ENCODE peak calls at places on chromosomes 13 and 19, in six cellular contexts. X is cardiac muscle cell, I is left ventricle myocardium inferior, O is ascending aorta, H is right cardiac atrium, T is small intestine. R is an unnamed sample. For H3K4me1, the result is how much of the 10 kb centered on the place peaks cover.

GRCh38 chr13:94154362-94154761 is 325.1 kb downstream of the DCT start:
- DNase-seq in X (peak), I (no peak), O (peak), H (peak), T (no peak), R (peak)

GRCh38 chr19:50651174-50651573 is 1.9 kb downstream of the C19orf81 start:
- DNase-seq in X (no peak), I (no peak), O (no peak), H (no peak), T (no peak), R (no peak)

GRCh38 chr19:15371786-15372380 is 7.7 kb downstream of the AKAP8 start:
- DNase-seq in X (no peak), I (no peak), O (no peak), H (no peak), T (no peak), R (no peak)

GRCh38 chr13:54356209-54356608 is 1327.6 kb downstream of the OLFM4 start:
- DNase-seq in X (no peak), I (no peak), O (no peak), H (no peak), T (peak), R (no peak)

GRCh38 chr13:44259045-44260042 is 114.3 kb upstream of the SERP2 start:
- DNase-seq in X (peak), I (no peak), O (peak), H (peak), T (peak), R (peak)

GRCh38 chr19:29516821-29517395 is 8.9 kb upstream of the VSTM2B start:
- DNase-seq in X (no peak), I (peak), O (no peak), H (no peak), T (no peak), R (no peak)

GRCh38 chr19:48967346-48968178 is 2.5 kb downstream of the FTL start:
- DNase-seq in X (peak), I (peak), O (no peak), H (no peak), T (no peak), R (no peak)

GRCh38 chr19:2157452-2157851 is 6.1 kb upstream of the AP3D1 start:
- DNase-seq in X (no peak), I (no peak), O (no peak), H (no peak), T (no peak), R (no peak)

GRCh38 chr13:99931462-99931861 is 40.1 kb downstream of the ZIC5 start:
- DNase-seq in X (no peak), I (no peak), O (no peak), H (no peak), T (no peak), R (no peak)

GRCh38 chr13:44263920-44264610 is 109.6 kb upstream of the SERP2 start:
- DNase-seq in X (peak), I (no peak), O (no peak), H (no peak), T (no peak), R (no peak)

GRCh38 chr19:38003427-38004099 is 96.6 kb downstream of the SIPA1L3 start:
- DNase-seq in X (peak), I (peak), O (peak), H (peak), T (peak), R (peak)

GRCh38 chr19:38004505-38005223 is 97.7 kb downstream of the SIPA1L3 start:
- DNase-seq in X (peak), I (peak), O (peak), H (peak), T (peak), R (peak)

GRCh38 chr19:38005224-38005614 is 98.2 kb downstream of the SIPA1L3 start:
- DNase-seq in X (no peak), I (no peak), O (no peak), H (no peak), T (no peak), R (no peak)

GRCh38 chr19:38004100-38004504 is 97.1 kb downstream of the SIPA1L3 start:
- DNase-seq in X (peak), I (no peak), O (peak), H (no peak), T (no peak), R (no peak)

GRCh38 chr19:38006361-38007045 is 99.5 kb downstream of the SIPA1L3 start:
- DNase-seq in X (no peak), I (no peak), O (no peak), H (no peak), T (peak), R (no peak)
- H3K4me1 ChIP-seq in X (under half), I (under half), O (under half), H (under half), T (under half), R (under half)

GRCh38 chr19:17528610-17529009 is 17.2 kb downstream of the PGLS start:
- DNase-seq in X (no peak), I (no peak), O (no peak), H (no peak), T (no peak), R (no peak)

GRCh38 chr19:17526922-17527321 is 15.5 kb downstream of the PGLS start:
- DNase-seq in X (no peak), I (no peak), O (no peak), H (no peak), T (no peak), R (no peak)

GRCh38 chr19:17525141-17525540 is 13.7 kb downstream of the PGLS start:
- DNase-seq in X (no peak), I (no peak), O (no peak), H (no peak), T (no peak), R (no peak)

GRCh38 chr19:17529239-17530158 is 18.1 kb downstream of the PGLS start:
- DNase-seq in X (no peak), I (no peak), O (no peak), H (no peak), T (no peak), R (no peak)

DNA sequence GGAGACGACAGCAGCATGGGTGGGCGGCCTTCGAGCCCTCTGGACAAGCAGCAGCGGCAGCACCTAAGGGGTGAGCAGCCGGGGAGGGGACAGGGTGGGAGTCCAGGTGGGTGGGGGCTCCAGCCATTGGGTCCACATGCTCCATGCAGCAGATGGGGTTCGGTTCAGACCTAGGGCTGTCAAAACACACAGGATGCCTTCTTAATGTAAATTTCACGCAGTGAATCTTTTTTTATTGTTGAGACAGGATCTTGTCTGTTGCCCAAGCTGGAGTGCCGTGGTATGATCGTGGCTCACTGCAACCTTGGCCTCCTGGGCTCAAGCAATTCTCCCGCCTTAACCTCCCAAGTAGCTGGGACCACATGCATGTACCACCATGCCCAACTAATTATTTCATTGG is 15.9 kb downstream of the PGLS start:
- DNase-seq in X (no peak), I (no peak), O (no peak), H (no peak), T (no peak), R (no peak)
- H3K4me1 ChIP-seq in X (under half), I (under half), O (under half), H (under half), T (under half), R (under half)

DNA sequence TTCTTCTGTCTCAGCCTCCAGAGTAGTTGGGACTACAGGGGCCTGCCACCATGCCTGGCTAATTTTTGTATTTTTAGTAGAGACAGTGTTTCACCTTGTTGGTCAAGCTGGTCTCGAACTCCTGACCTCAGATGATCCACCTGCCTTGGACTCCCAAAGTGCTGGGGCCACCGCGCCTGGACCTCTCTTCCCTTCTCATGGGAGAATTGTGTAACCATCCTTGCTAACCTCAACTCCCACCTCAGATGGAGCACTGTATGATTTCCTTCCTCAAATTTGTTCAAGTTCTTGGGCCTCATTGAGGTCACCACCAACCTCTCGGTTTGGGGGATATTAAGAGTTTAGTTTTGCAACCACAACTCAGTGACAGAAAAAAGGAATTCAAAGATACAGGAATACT is 10.7 kb downstream of the LILRA5 start:
- DNase-seq in X (no peak), I (no peak), O (no peak), H (no peak), T (no peak), R (no peak)
- H3K4me1 ChIP-seq in X (under half), I (under half), O (under half), H (under half), T (under half), R (under half)

GRCh38 chr19:44738603-44739585 is 9.6 kb upstream of the BCL3 start:
- DNase-seq in X (no peak), I (no peak), O (no peak), H (no peak), T (peak), R (peak)
- H3K4me1 ChIP-seq in X (under half), I (under half), O (under half), H (under half), T (under half), R (under half)

DNA sequence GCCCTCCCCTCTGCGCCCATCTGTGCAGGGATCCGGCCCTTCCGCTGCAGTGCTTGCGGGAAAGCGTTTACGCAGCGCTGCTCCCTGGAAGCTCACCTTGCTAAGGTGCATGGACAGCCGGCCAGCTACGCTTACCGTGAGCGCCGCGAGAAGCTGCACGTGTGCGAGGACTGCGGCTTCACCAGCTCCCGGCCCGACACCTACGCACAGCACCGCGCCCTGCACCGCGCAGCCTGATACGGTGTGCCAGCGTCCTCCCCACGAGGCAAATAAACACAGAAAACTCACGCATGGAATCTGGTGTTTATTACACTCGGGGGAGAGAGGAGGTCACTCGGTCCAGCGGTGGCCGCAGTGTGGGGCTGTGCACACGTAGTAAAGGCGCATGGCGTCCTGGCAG is 1.2 kb downstream of the POLR2I start:
- DNase-seq in X (no peak), I (no peak), O (no peak), H (no peak), T (no peak), R (no peak)
- H3K4me1 ChIP-seq in X (under half), I (under half), O (under half), H (under half), T (under half), R (under half)

DNA sequence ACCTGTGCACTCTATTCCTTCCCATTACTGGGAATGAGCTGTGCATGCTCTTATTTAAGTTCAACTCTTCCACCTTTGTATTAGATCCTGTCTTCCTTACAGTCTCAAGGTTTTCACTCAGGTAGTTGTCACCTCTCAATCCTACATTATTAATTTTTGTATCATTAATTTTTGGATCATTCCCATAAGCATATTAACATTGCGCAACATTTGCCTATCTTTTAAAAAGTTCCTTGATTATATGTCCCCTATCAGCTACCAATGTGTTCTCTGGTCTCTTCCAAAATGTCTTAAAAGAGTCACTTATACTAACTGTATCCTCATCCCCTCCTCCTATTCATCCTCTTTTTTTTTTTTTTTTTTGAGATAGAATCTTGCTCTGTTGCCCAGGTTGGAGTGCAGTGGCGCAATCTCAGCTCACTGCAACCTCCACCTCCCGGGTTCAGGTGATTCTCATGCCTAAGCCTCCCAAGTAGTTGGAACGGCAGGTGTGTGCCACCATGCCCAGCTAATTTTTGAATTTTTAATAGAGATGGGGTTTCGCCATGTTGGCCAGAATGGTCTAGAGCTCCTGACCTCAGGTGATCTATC is 2.1 kb upstream of the RCBTB2 start:
- DNase-seq in X (no peak), I (no peak), O (no peak), H (no peak), T (no peak), R (no peak)
- H3K4me1 ChIP-seq in X (under half), I (under half), O (under half), H (under half), T (under half), R (under half)